ENCODE peak calls at places on chromosomes 5 and 9, in four cellular contexts. W is tibial artery, Q is mesenchymal stem cell, I is vagina. V is an unnamed sample.

GRCh38 chr9:108282872-108283271 is 572.9 kb downstream of the ACTL7B start:
- DNase-seq in Q (no peak), W (no peak), I (no peak), V (no peak)

GRCh38 chr5:42923710-42924109 is 112.0 kb upstream of the SELENOP start:
- DNase-seq in I (no peak), Q (no peak), W (no peak), V (no peak)

GRCh38 chr5:59174248-59174844 is 591.5 kb downstream of the RAB3C start:
- DNase-seq in W (no peak), I (no peak), Q (peak; percentile 82), V (peak; percentile 30)

GRCh38 chr9:72394061-72394460 is 29.1 kb upstream of the ZFAND5 start:
- DNase-seq in I (no peak), W (no peak), Q (no peak), V (no peak)

GRCh38 chr9:38761999-38762398 is 42.1 kb upstream of the FAM240B start:
- DNase-seq in W (no peak), I (no peak), Q (no peak), V (no peak)

GRCh38 chr5:124180523-124181461 is 565.6 kb downstream of the ZNF608 start:
- DNase-seq in W (no peak), Q (peak; percentile 52), I (no peak), V (no peak)

GRCh38 chr9:21404146-21404545 is 4.8 kb upstream of the IFNA8 start:
- DNase-seq in I (no peak), W (no peak), Q (no peak), V (no peak)

GRCh38 chr9:137435381-137435891 is 5.7 kb downstream of the ENTPD8 start:
- DNase-seq in W (no peak), I (no peak), Q (no peak), V (no peak)

GRCh38 chr5:133298447-133298846 is 246.6 kb downstream of the HSPA4 start:
- DNase-seq in Q (no peak), W (no peak), I (no peak), V (no peak)

GRCh38 chr9:137972988-137973470 is 95.4 kb downstream of the CACNA1B start:
- DNase-seq in Q (no peak), W (peak; percentile 41), I (peak; percentile 56), V (no peak)

GRCh38 chr9:20224756-20225155 is 397.5 kb downstream of the MLLT3 start:
- DNase-seq in W (no peak), I (no peak), Q (no peak), V (no peak)

GRCh38 chr5:56763711-56764466 is 51.5 kb upstream of the MAP3K1 start:
- DNase-seq in Q (peak; percentile 89), I (no peak), W (no peak), V (no peak)

GRCh38 chr9:132312873-132313272 is 41.9 kb downstream of the SETX start:
- DNase-seq in Q (peak; percentile 9), I (no peak), W (no peak), V (no peak)

GRCh38 chr5:9543266-9543925 is 2.5 kb downstream of the SEMA5A start:
- DNase-seq in W (no peak), I (peak; percentile 16), Q (peak; percentile 22), V (no peak)

GRCh38 chr5:159616967-159617366 is 286.7 kb upstream of the IL12B start:
- DNase-seq in I (no peak), W (no peak), Q (no peak), V (no peak)

GRCh38 chr5:168244838-168245555 is 46.4 kb upstream of the WWC1 start:
- DNase-seq in I (no peak), Q (no peak), W (no peak), V (no peak)

GRCh38 chr9:123942542-123942941 is 12.6 kb upstream of the DENND1A start:
- DNase-seq in W (no peak), I (no peak), Q (no peak), V (no peak)

GRCh38 chr5:89849819-89850515 is 559.6 kb downstream of the CETN3 start:
- DNase-seq in Q (peak; percentile 4), I (no peak), W (no peak), V (no peak)

GRCh38 chr9:75200892-75201470 is 112.7 kb downstream of the OSTF1 start:
- DNase-seq in W (no peak), Q (peak; percentile 46), I (no peak), V (no peak)

GRCh38 chr9:120014751-120015235 is 565.2 kb downstream of the CDK5RAP2 start:
- DNase-seq in I (no peak), Q (no peak), W (no peak), V (no peak)

GRCh38 chr5:65076251-65076869 is 307.6 kb downstream of the CWC27 start:
- DNase-seq in W (no peak), Q (peak; percentile 65), I (no peak), V (peak; percentile 41)

GRCh38 chr9:104927912-104928740 is at the start of gene ABCA1:
- DNase-seq in I (peak; percentile 96), Q (peak; percentile 93), W (peak; percentile 97), V (peak; percentile 87)

GRCh38 chr5:139869042-139869790 is 73.6 kb downstream of the PSD2 start:
- DNase-seq in I (no peak), W (no peak), Q (no peak), V (no peak)

GRCh38 chr5:112353678-112354077 is 65.4 kb downstream of the EPB41L4A start:
- DNase-seq in Q (no peak), I (no peak), W (no peak), V (no peak)

GRCh38 chr9:13529321-13530104 is 250.0 kb upstream of the MPDZ start:
- DNase-seq in Q (no peak), W (no peak), I (no peak), V (no peak)

GRCh38 chr5:174084691-174085154 is 39.2 kb downstream of the NSG2 start:
- DNase-seq in W (no peak), Q (no peak), I (no peak), V (no peak)

GRCh38 chr5:3337812-3338541 is 257.7 kb upstream of the IRX1 start:
- DNase-seq in Q (no peak), W (peak; percentile 53), I (no peak), V (no peak)

GRCh38 chr5:96247097-96247675 is 185.9 kb downstream of the PCSK1 start:
- DNase-seq in Q (peak; percentile 65), W (peak; percentile 89), I (no peak), V (no peak)

DNA sequence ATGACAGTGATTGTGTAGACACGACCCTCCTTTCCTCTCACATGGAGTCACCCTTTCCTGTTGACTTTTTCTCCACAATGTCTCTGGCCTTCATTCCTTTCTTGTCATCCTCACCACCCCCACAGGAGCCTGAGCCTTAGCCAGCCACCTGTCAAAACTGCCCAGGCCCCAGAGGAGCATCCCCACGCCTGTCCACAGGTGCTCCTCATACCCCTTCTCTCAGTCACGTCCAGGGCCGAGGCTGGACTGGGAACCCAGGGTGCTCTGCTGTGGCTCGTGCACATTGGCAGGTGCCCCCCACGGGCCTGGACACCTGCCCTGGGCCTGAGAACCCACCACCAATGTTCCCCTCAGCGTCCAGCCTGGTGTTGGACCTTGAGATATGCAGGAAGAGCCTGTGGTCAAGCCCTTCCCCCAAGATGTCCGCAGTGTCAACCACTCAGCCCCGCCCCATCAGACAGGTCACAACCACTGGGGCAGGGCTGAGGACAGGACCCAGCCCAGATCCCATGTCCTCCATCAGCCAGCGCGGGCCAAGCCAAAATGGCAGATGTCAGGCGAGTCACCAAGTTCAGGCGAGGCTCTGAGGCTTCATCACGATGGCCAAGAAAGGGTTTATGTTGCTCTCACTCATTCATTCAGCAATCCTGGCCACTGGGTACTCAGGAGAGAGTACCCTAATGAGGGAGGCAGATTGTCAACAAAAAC is 65.8 kb upstream of the STXBP1 start:
- DNase-seq in I (no peak), W (no peak), Q (no peak), V (no peak)
- H3K4me1 ChIP-seq in I (peaks cover 99% of the 10 kb centered on the region), W (peaks cover 20% of the 10 kb centered on the region), Q (peaks cover 71% of the 10 kb centered on the region), V (peaks cover 6% of the 10 kb centered on the region)

GRCh38 chr5:177536386-177536785 is 18.0 kb downstream of the FAM193B start:
- DNase-seq in W (no peak), Q (no peak), I (no peak), V (no peak)
- H3K27ac ChIP-seq in W (peak overlapping the region; percentile 76), Q (peak overlapping the region; percentile 96), I (peak overlapping the region; percentile 83), V (no peak overlapping the region)

GRCh38 chr9:92538541-92538940 is 2.8 kb upstream of the ECM2 start:
- DNase-seq in W (no peak), I (no peak), Q (no peak), V (no peak)

GRCh38 chr9:92534199-92535159 is 1.3 kb downstream of the ECM2 start:
- DNase-seq in Q (peak; percentile 26), W (no peak), I (no peak), V (no peak)

GRCh38 chr9:92530893-92531292 is 4.9 kb downstream of the ECM2 start:
- DNase-seq in W (no peak), I (no peak), Q (no peak), V (no peak)

DNA sequence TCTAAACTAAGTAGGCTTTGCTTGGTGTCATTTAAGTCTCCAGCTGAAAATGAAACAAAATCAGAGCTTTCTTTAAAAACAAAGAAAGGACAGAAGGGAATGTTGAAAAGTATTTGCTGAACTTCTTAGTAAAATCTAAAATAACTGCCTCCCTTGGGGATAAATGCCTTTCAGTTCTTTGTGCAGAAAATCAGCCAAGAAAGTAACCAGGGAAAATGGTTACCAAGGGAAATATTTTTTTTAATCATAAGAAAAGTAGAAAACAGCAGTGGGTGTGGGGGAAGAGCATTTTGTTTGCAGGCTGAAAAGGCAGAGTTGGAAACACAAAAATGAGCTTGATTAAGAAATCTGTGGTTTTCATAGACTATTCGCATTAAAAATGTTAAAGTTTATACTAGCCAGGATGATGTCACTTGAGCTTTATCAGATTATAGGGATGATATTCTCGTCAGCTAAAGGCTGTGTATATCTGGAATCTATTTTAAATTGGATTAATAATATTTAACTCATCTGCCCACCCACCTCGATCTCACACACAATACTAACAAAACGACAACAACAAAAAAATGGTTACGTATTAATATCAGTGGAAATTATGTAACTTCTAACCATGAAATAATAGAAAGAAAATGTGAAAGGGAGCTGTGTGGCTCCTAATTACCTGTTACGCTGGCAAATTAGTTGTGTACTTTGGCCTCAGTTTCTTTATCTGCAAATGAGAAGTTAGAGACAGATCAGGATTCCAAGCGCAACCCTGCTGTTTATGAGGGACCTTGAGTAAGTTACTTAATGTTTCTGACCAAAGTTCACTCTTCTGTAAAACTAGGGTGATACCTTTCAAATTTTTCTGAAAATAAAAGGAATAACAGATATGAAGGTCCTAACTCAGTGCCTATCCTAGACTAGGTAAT is at the start of gene ECM2:
- DNase-seq in Q (no peak), I (no peak), W (no peak), V (no peak)
- H3K4me3 ChIP-seq in Q (peak within 1 kb of the TSS; percentile 75), I (peak within 1 kb of the TSS; percentile 20), W (peak within 1 kb of the TSS; percentile 46), V (no peak within 1 kb of the TSS)

DNA sequence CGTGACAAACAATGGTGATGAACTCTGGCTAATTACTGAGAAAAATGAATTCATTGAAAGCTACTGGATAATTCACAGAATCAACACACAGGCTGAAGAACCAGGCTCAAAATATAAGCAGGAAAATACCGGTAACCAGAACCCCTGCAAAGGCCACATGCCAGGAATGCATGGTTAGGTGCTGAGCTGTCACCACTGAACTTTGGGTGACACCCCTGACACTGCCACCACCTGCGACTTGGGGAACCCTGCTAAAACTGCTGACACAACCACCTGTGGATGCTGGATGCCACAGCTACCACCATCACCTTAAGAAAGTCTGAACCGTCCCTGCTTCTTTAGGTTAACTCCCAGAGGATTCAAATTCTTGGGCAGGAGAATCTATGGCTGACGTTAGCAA is 72.0 kb upstream of the NR4A3 start:
- DNase-seq in W (no peak), I (no peak), Q (no peak), V (no peak)
- H3K4me1 ChIP-seq in W (no peaks in the 10 kb centered on the region), I (no peaks in the 10 kb centered on the region), Q (no peaks in the 10 kb centered on the region), V (no peaks in the 10 kb centered on the region)

GRCh38 chr5:175215906-175216305 is 228.1 kb downstream of the DRD1 start:
- DNase-seq in Q (no peak), W (no peak), I (no peak), V (no peak)
- H3K27ac ChIP-seq in Q (no peak overlapping the region), W (peak overlapping the region; percentile 23), I (no peak overlapping the region), V (no peak overlapping the region)

GRCh38 chr5:138354926-138355378 is 2.5 kb downstream of the KDM3B start:
- DNase-seq in I (no peak), W (no peak), Q (peak; percentile 78), V (no peak)
- H3K4me3 ChIP-seq in I (peak overlapping the region; percentile 86), W (peak overlapping the region; percentile 89), Q (peak overlapping the region; percentile 88), V (no peak overlapping the region)

GRCh38 chr5:1183424-1184162 is 17.8 kb upstream of the SLC6A19 start:
- DNase-seq in W (no peak), I (no peak), Q (no peak), V (no peak)
- H3K4me1 ChIP-seq in W (no peaks in the 10 kb centered on the region), I (no peaks in the 10 kb centered on the region), Q (no peaks in the 10 kb centered on the region), V (peaks cover 7% of the 10 kb centered on the region)

V was measured in lung.